ENCODE peak calls at places on chromosomes 11 and 22, in ten cellular contexts. L, G, R, A, I, H, O, E, V and F are unnamed samples.

GRCh38 chr11:12674571-12674935 is 332 bp downstream of the TEAD1 start:
- DNase-seq in L (peak; percentile 52), G (no peak), R (no peak), A (no peak), I (no peak), H (peak; percentile 79), O (no peak), E (no peak), V (no peak), F (no peak)

GRCh38 chr11:3095712-3096361 is 38.6 kb upstream of the CARS1 start:
- DNase-seq in L (no peak), G (peak; percentile 69), R (peak; percentile 39), A (peak; percentile 89), I (no peak), H (no peak), O (no peak), E (peak; percentile 51), V (no peak), F (peak; percentile 80)

GRCh38 chr11:1039481-1040427 is 3.2 kb upstream of the MUC6 start:
- DNase-seq in L (no peak), G (no peak), R (no peak), A (no peak), I (peak; percentile 45), H (no peak), O (no peak), E (no peak), V (no peak), F (no peak)

GRCh38 chr11:59756845-59757244 is 1.7 kb downstream of the STX3 start:
- DNase-seq in L (no peak), G (no peak), R (peak; percentile 84), A (peak; percentile 37), I (peak; percentile 43), H (peak; percentile 16), O (no peak), E (no peak), V (no peak), F (peak; percentile 5)

GRCh38 chr11:124717421-124717785 is 22.3 kb upstream of the NRGN start:
- DNase-seq in L (peak; percentile 37), G (no peak), R (no peak), A (no peak), I (no peak), H (no peak), O (no peak), E (no peak), V (no peak), F (no peak)

GRCh38 chr22:17149073-17149815 is 9.8 kb downstream of the HDHD5 start:
- DNase-seq in L (no peak), G (no peak), R (peak; percentile 46), A (no peak), I (no peak), H (no peak), O (no peak), E (no peak), V (no peak), F (no peak)

GRCh38 chr11:132405728-132406127 is 1035.3 kb downstream of the NTM start:
- DNase-seq in L (peak; percentile 24), G (peak; percentile 31), R (no peak), A (no peak), I (no peak), H (peak; percentile 64), O (no peak), E (no peak), V (no peak), F (no peak)

GRCh38 chr11:116701297-116701801 is 71.4 kb downstream of the BUD13 start:
- DNase-seq in L (no peak), G (no peak), R (no peak), A (no peak), I (no peak), H (no peak), O (no peak), E (no peak), V (no peak), F (no peak)

GRCh38 chr22:42964994-42965699 is 49.8 kb downstream of the PACSIN2 start:
- DNase-seq in L (no peak), G (no peak), R (no peak), A (no peak), I (no peak), H (no peak), O (no peak), E (no peak), V (no peak), F (peak; percentile 53)

GRCh38 chr11:61888590-61888989 is 2.8 kb downstream of the FADS3 start:
- DNase-seq in L (no peak), G (no peak), R (no peak), A (no peak), I (no peak), H (no peak), O (no peak), E (no peak), V (no peak), F (no peak)
- H3K4me3 ChIP-seq in L (no peak overlapping the region), G (no peak overlapping the region), R (no peak overlapping the region), A (no peak overlapping the region), I (no peak overlapping the region), H (no peak overlapping the region), O (no peak overlapping the region), E (no peak overlapping the region), V (no peak overlapping the region), F (no peak overlapping the region)

DNA sequence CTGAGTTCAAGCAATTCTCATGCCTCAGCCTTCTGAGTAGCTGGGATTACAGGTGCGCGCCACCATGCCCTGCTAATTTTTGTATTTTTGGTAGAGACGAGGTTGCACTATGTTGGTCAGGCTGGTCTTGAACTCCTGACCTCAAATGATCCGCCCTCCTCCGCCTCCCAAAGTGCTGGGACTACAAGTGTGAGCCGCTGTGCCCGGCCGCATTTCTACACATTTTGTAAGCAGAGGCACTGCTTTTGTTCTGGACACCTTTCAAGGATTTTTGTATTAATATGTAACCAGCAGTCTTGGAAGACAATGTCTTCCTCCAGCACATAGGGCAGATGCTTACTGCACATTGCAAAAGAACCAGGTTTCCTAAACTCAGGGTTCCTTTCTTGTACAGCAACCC is 11.4 kb upstream of the VSIG10L2 start:
- DNase-seq in L (no peak), G (no peak), R (no peak), A (no peak), I (no peak), H (no peak), O (no peak), E (no peak), V (no peak), F (no peak)
- TF ChIP-seq CTCF in L (no peak), G (no peak), R (no peak), A (no peak), I (no peak), H (no peak), O (no peak), E (no peak), V (no peak), F (no peak)

GRCh38 chr11:118620529-118621070 is 13.2 kb downstream of the PHLDB1 start:
- DNase-seq in L (no peak), G (no peak), R (no peak), A (peak; percentile 55), I (no peak), H (no peak), O (no peak), E (no peak), V (no peak), F (no peak)

GRCh38 chr11:118615996-118616395 is 8.6 kb downstream of the PHLDB1 start:
- DNase-seq in L (no peak), G (peak; percentile 78), R (no peak), A (no peak), I (no peak), H (peak; percentile 70), O (no peak), E (no peak), V (no peak), F (no peak)

GRCh38 chr11:118618991-118619375 is 11.6 kb downstream of the PHLDB1 start:
- DNase-seq in L (no peak), G (no peak), R (no peak), A (peak; percentile 88), I (no peak), H (no peak), O (no peak), E (no peak), V (no peak), F (peak; percentile 92)

GRCh38 chr11:118619444-118620205 is 12.2 kb downstream of the PHLDB1 start:
- DNase-seq in L (no peak), G (no peak), R (peak; percentile 70), A (peak; percentile 97), I (no peak), H (no peak), O (peak; percentile 58), E (peak; percentile 93), V (no peak), F (peak; percentile 96)

DNA sequence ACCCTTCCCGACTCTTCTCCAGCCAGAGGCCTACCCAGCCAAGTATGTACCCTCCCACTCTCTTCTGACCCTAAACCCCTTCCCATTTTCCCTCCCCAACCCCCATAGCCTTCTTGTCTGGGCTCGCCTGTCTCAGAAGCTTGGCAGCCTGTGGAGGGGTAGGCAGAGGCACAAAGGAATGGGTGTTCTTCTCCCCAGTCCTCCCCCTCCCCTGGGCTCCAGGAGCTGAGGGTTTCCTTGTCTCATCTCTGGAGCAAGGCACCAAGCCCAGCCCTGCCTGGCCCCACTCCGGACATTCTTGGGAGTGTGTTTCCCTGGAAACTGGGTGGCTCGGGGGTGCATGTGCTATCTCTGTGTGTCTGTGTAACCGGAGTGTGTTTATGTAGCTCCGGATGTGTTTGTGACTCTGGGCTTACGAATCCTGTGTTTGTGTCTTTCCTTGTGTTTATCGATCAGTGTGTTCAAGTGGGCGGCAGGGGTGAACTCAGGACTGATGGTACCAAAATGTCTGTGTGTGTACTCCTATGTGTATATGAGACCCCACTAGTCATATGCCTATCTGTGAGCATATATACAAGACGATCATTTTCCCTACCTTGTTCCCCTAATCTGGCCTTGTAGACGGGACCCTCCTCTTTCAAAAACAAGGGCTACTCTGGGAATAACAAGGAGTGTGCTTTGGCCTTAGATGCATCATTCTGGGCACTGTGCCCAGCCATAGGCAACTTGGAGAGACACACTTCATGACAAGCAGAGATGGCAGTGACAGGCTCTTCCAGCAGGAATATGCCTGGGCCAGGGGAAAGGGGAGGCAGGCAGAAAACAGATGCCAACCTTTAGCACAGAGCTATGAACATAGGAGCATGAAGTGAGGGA is 10.9 kb downstream of the PHLDB1 start:
- DNase-seq in L (no peak), G (peak; percentile 14), R (no peak), A (peak; percentile 95), I (no peak), H (no peak), O (peak; percentile 58), E (peak; percentile 76), V (peak; percentile 66), F (peak; percentile 81)
- H3K4me3 ChIP-seq in L (no peak overlapping the region), G (no peak overlapping the region), R (no peak overlapping the region), A (peak overlapping the region; percentile 30), I (no peak overlapping the region), H (no peak overlapping the region), O (no peak overlapping the region), E (peak overlapping the region; percentile 29), V (no peak overlapping the region), F (no peak overlapping the region)

DNA sequence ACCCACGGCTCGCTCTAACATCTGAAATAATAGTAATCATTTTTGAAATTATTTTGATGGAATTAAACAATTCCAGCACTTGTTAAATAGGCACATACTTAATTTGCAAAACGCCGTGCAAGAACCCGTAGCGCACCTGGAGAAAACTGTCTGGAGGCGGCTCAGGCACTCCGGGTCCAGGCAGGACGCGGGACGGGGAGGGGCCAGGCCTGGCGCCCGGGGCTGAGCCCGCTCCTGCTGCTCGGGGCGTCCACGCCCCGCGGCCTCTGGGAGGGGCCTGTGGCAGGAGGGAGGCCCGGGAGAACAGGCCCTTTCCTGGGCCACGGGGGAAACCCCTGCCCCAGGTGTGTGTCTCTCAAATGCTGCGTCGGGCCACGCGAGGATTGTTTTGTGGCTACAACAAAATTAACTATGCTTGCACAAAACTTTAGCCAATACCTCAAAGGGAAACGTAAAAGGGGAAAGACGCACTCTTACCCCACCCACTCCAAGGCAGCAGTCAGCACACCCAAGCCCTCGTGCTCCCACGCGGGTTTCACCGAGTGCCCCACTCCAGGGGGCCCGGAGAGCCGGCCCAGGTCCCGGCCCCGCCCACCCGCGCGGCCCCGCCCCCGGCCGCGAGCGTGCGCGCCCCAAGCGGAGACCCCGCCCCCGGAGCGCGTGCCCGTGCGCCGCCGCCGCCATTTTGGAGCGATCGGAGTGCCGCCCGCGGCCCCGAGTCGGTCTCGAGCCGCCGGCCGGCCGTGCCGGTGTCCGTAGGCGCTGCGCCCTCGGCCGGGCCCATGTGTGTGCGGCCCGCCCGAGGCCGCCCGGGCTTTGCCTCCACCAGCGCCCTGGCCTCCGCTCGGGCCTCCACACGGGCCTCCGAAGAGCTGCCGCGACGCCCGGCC is at the start of gene PPP6R2:
- DNase-seq in L (peak; percentile 85), G (peak; percentile 93), R (peak; percentile 92), A (peak; percentile 69), I (peak; percentile 83), H (peak; percentile 83), O (peak; percentile 90), E (no peak), V (peak; percentile 81), F (peak; percentile 56)
- TF ChIP-seq CTCF in L (no peak), G (no peak), R (no peak), A (no peak), I (no peak), H (no peak), O (no peak), E (no peak), V (peak; percentile 9), F (no peak)